ENCODE peak calls at places on chromosomes 13 and 19, in ten cellular contexts. W is DND-41, D is breast epithelium, R is IMR-90, Q is GM23338, C is H9, F is SK-N-MC, M is tibial artery, P is psoas muscle, G is colonic mucosa. Y is an unnamed sample.

GRCh38 chr19:33241530-33242101 is 16.0 kb upstream of the SLC7A10 start:
- DNase-seq in G (peak), C (no peak), R (no peak), W (no peak), D (no peak), F (no peak), Q (peak), M (no peak), P (peak), Y (no peak)

GRCh38 chr13:65600702-65601101 is 1629.4 kb downstream of the PCDH9 start:
- DNase-seq in R (peak), G (no peak), P (no peak), M (no peak), F (no peak), C (no peak), W (no peak), D (no peak), Q (no peak), Y (no peak)

GRCh38 chr19:49437231-49437630 is 4.1 kb downstream of the SLC17A7 start:
- DNase-seq in D (no peak), P (no peak), Q (no peak), G (no peak), F (no peak), R (no peak), W (no peak), C (no peak), M (no peak), Y (no peak)

GRCh38 chr19:30091856-30092255 is 149.8 kb downstream of the URI1 start:
- DNase-seq in F (no peak), W (no peak), C (no peak), R (no peak), D (no peak), Q (no peak), G (no peak), P (peak), M (no peak), Y (no peak)

GRCh38 chr13:75329097-75329496 is 152.9 kb downstream of the TBC1D4 start:
- DNase-seq in D (no peak), G (no peak), F (no peak), P (no peak), R (no peak), M (no peak), C (no peak), Q (no peak), W (no peak), Y (no peak)

GRCh38 chr13:80339841-80340642 is 884 bp downstream of the SPRY2 start:
- DNase-seq in Q (peak), M (peak), C (no peak), G (peak), D (no peak), R (peak), F (no peak), W (no peak), P (peak), Y (peak)

GRCh38 chr19:48458016-48458415 is 2.6 kb downstream of the KCNJ14 start:
- DNase-seq in P (no peak), G (no peak), F (no peak), C (no peak), W (no peak), Q (no peak), D (no peak), M (no peak), R (no peak), Y (no peak)

GRCh38 chr19:4396949-4397783 is 3.2 kb downstream of the SH3GL1 start:
- DNase-seq in D (no peak), Q (no peak), R (no peak), W (no peak), G (no peak), F (no peak), P (no peak), M (no peak), C (no peak), Y (no peak)

GRCh38 chr13:79833972-79834371 is 353.0 kb downstream of the NDFIP2 start:
- DNase-seq in W (no peak), M (no peak), P (no peak), F (no peak), C (no peak), D (no peak), Q (no peak), R (no peak), G (no peak), Y (no peak)

GRCh38 chr13:99346328-99347070 is 39.3 kb upstream of the GPR183 start:
- DNase-seq in R (no peak), M (no peak), Q (no peak), P (no peak), D (no peak), W (no peak), G (no peak), C (no peak), F (no peak), Y (no peak)

GRCh38 chr13:60619461-60619860 is 222.4 kb downstream of the TDRD3 start:
- DNase-seq in M (no peak), R (no peak), C (no peak), G (no peak), Q (no peak), W (no peak), D (no peak), F (no peak), P (no peak), Y (no peak)

GRCh38 chr19:31039151-31039550 is 310.1 kb downstream of the TSHZ3 start:
- DNase-seq in C (no peak), F (no peak), Q (no peak), W (no peak), P (no peak), G (no peak), D (no peak), M (no peak), R (no peak), Y (no peak)

GRCh38 chr19:47613165-47614146 is 4.5 kb downstream of the BICRA start:
- DNase-seq in D (no peak), R (peak), C (peak), G (no peak), F (no peak), M (no peak), P (no peak), W (no peak), Q (peak), Y (no peak)

GRCh38 chr13:41696163-41697003 is 239.0 kb downstream of the RGCC start:
- DNase-seq in G (no peak), F (no peak), Q (peak), D (no peak), R (peak), P (no peak), M (no peak), C (no peak), W (no peak), Y (no peak)

GRCh38 chr13:21150013-21150412 is 26.3 kb downstream of the SKA3 start:
- DNase-seq in W (no peak), R (no peak), P (no peak), F (no peak), C (no peak), Q (no peak), G (no peak), M (no peak), D (no peak), Y (no peak)

GRCh38 chr13:80224468-80224867 is 116.5 kb downstream of the SPRY2 start:
- DNase-seq in D (no peak), M (no peak), C (no peak), G (no peak), Q (no peak), P (no peak), W (no peak), R (peak), F (no peak), Y (no peak)

GRCh38 chr13:64755961-64756360 is 2474.2 kb downstream of the PCDH9 start:
- DNase-seq in D (no peak), M (no peak), R (no peak), P (no peak), W (no peak), C (no peak), F (no peak), Q (no peak), G (no peak), Y (no peak)

GRCh38 chr13:114143806-114144605 is 11.6 kb upstream of the RASA3 start:
- DNase-seq in M (peak), F (no peak), D (peak), P (peak), W (peak), Q (peak), R (no peak), C (peak), G (no peak), Y (no peak)

GRCh38 chr13:32266130-32266529 is 49.0 kb downstream of the ZAR1L start:
- DNase-seq in G (no peak), Q (no peak), P (no peak), C (no peak), M (no peak), D (no peak), R (no peak), F (no peak), W (no peak), Y (no peak)

GRCh38 chr19:32830231-32831014 is 39.1 kb downstream of the SLC7A9 start:
- DNase-seq in P (no peak), W (no peak), G (no peak), D (no peak), Q (no peak), M (no peak), F (no peak), R (peak), C (no peak), Y (no peak)

GRCh38 chr19:34429553-34429952 is 1.4 kb downstream of the UBA2 start:
- DNase-seq in W (no peak), C (no peak), G (no peak), M (no peak), P (no peak), F (no peak), R (no peak), Q (no peak), D (no peak), Y (no peak)
- H3K27ac ChIP-seq in W (peak), C (no peak), G (no peak), M (peak), P (peak), F (no peak), R (no peak), Q (no peak), D (peak), Y (no peak)

GRCh38 chr19:12834418-12834943 is at the start of gene RTBDN:
- DNase-seq in M (no peak), D (no peak), R (no peak), P (peak), W (no peak), Q (peak), F (no peak), G (no peak), C (peak), Y (no peak)

GRCh38 chr19:12833747-12834417 is 497 bp downstream of the RTBDN start:
- DNase-seq in F (no peak), G (peak), M (no peak), P (no peak), R (no peak), W (peak), D (no peak), Q (peak), C (peak), Y (no peak)

GRCh38 chr19:12833418-12833746 is 997 bp downstream of the RTBDN start:
- DNase-seq in W (no peak), G (no peak), F (no peak), R (no peak), C (no peak), P (no peak), M (no peak), D (no peak), Q (peak), Y (no peak)

GRCh38 chr19:12825259-12826131 is 8.9 kb downstream of the RTBDN start:
- DNase-seq in W (no peak), D (no peak), Q (peak), M (no peak), F (no peak), R (no peak), P (no peak), C (peak), G (no peak), Y (no peak)

DNA sequence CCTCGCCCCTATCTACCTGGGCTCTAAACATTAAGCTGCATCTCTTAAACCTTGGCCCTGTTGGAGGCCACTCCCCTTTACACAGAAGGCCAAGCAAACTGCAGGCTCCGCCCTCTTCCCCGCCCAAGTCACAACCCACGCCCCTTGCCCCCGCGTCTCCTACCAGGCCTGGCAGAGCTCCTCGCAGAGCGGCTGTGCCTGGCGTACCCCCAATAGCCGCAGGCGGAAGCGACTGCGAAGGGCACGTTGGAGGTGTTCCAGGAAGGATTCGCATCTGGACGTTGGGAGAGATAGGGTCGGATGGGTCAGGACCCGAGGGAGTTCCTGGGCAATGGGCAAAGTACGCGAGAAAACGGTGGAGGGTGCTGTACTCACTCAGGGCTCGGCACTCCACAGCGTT is 5.9 kb downstream of the RTBDN start:
- DNase-seq in G (peak), C (peak), R (no peak), W (peak), D (no peak), P (no peak), M (no peak), Q (peak), F (no peak), Y (no peak)
- H3K27ac ChIP-seq in G (no peak), C (no peak), R (no peak), W (no peak), D (no peak), P (no peak), M (no peak), Q (no peak), F (no peak), Y (no peak)

GRCh38 chr19:16831531-16831930 is 2.3 kb downstream of the SIN3B start:
- DNase-seq in F (no peak), P (no peak), D (no peak), M (no peak), W (no peak), G (no peak), Q (no peak), C (no peak), R (no peak), Y (no peak)

GRCh38 chr19:16834747-16835146 is 5.5 kb downstream of the SIN3B start:
- DNase-seq in R (peak), Q (no peak), W (no peak), C (no peak), P (no peak), M (no peak), F (no peak), D (no peak), G (no peak), Y (no peak)

GRCh38 chr19:16841391-16841926 is 12.3 kb downstream of the SIN3B start:
- DNase-seq in G (no peak), R (no peak), M (no peak), P (no peak), Q (no peak), D (no peak), C (no peak), W (no peak), F (no peak), Y (no peak)

GRCh38 chr19:16836906-16837362 is 7.7 kb downstream of the SIN3B start:
- DNase-seq in P (no peak), Q (no peak), D (no peak), R (no peak), W (no peak), G (no peak), M (no peak), F (no peak), C (no peak), Y (no peak)

DNA sequence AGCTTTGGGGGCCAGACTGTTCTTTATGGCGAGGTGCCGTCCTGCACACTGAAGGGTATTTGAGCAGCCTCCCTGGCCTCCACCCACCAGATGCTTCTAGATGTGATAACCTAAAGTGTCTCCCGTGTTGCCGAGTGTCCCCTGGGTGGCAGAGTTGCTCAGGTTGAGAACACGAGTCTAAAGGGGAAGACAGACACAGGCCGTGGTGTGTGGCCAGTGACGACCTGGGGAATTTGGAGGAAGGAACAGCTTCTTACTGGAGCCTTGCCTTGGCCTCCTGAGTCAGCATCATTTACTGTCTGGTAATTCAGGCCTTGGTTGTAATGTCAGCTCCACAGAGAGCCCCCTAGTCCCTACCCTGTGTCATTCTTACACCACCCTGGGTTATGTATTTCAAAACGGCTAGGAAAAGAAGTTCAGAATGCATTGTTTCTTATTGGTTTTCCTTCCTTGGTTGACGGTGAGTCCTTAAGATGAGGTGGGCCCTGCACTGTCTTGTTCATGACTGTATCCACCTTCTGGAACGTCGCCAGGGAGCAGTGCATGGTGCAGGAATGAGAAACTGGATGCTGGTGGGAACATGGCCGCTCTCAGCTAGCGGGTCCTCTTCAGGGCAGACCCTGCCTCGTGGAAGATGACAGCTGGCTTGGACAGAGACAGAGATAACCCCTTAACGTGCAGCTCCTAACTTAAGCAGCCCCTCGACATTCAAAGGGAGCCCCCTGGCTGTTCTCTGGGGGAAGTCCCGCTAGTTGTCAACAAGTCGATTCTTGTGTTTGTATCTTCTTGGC is 7.1 kb downstream of the SIN3B start:
- DNase-seq in M (no peak), D (no peak), G (no peak), W (no peak), F (no peak), Q (peak), R (peak), C (no peak), P (no peak), Y (no peak)
- H3K27ac ChIP-seq in M (no peak), D (no peak), G (no peak), W (no peak), F (no peak), Q (no peak), R (no peak), C (no peak), P (no peak), Y (no peak)

GRCh38 chr19:10677796-10678195 is 23.4 kb upstream of the QTRT1 start:
- DNase-seq in C (no peak), Q (no peak), R (no peak), D (no peak), P (no peak), W (no peak), G (no peak), F (no peak), M (no peak), Y (no peak)
- H3K27ac ChIP-seq in C (no peak), Q (no peak), R (no peak), D (no peak), P (no peak), W (no peak), G (no peak), F (no peak), M (no peak), Y (no peak)